ENCODE peak calls at places on chromosomes 1 and 21, in five cellular contexts. I is IMR-90, S is A673, R is heart right ventricle, L is uterus. G is an unnamed sample.

GRCh38 chr1:93200086-93200620 is 19.6 kb downstream of the CCDC18 start:
- DNase-seq in R (no peak), L (no peak), I (peak), S (no peak), G (no peak)

GRCh38 chr1:28091043-28091781 is 2.8 kb upstream of the EYA3 start:
- DNase-seq in I (peak), L (peak), R (peak), S (peak), G (peak)

GRCh38 chr1:87121732-87122163 is 206.9 kb upstream of the LMO4 start:
- DNase-seq in I (peak), R (no peak), S (no peak), L (no peak), G (no peak)

GRCh38 chr1:151825811-151826660 is 5.6 kb downstream of the RORC start:
- DNase-seq in I (no peak), L (no peak), R (no peak), S (no peak), G (no peak)

GRCh38 chr1:61638296-61638695 is 86.6 kb downstream of the TM2D1 start:
- DNase-seq in R (no peak), S (peak), I (no peak), L (no peak), G (peak)

GRCh38 chr1:20787775-20788488 is 825 bp upstream of the HP1BP3 start:
- DNase-seq in L (no peak), R (no peak), I (peak), S (peak), G (no peak)

GRCh38 chr1:1596493-1597274 is 3.3 kb downstream of the FNDC10 start:
- DNase-seq in S (no peak), L (no peak), I (no peak), R (no peak), G (no peak)

GRCh38 chr1:14887044-14887443 is 266.5 kb upstream of the TMEM51 start:
- DNase-seq in R (no peak), I (no peak), S (peak), L (no peak), G (no peak)

GRCh38 chr1:86515597-86515996 is 31.3 kb upstream of the CLCA4 start:
- DNase-seq in R (no peak), I (no peak), S (peak), L (no peak), G (no peak)

GRCh38 chr21:39040494-39041110 is 142.6 kb downstream of the PSMG1 start:
- DNase-seq in S (no peak), L (no peak), I (no peak), R (no peak), G (no peak)

GRCh38 chr1:43386676-43387075 is 2.9 kb downstream of the MED8 start:
- DNase-seq in I (no peak), S (no peak), L (no peak), R (no peak), G (no peak)

GRCh38 chr1:165449121-165449520 is 4.2 kb upstream of the RXRG start:
- DNase-seq in S (no peak), I (no peak), R (no peak), L (no peak), G (no peak)

GRCh38 chr1:48033495-48034050 is 36.4 kb upstream of the TRABD2B start:
- DNase-seq in R (no peak), I (no peak), L (no peak), S (no peak), G (no peak)

DNA sequence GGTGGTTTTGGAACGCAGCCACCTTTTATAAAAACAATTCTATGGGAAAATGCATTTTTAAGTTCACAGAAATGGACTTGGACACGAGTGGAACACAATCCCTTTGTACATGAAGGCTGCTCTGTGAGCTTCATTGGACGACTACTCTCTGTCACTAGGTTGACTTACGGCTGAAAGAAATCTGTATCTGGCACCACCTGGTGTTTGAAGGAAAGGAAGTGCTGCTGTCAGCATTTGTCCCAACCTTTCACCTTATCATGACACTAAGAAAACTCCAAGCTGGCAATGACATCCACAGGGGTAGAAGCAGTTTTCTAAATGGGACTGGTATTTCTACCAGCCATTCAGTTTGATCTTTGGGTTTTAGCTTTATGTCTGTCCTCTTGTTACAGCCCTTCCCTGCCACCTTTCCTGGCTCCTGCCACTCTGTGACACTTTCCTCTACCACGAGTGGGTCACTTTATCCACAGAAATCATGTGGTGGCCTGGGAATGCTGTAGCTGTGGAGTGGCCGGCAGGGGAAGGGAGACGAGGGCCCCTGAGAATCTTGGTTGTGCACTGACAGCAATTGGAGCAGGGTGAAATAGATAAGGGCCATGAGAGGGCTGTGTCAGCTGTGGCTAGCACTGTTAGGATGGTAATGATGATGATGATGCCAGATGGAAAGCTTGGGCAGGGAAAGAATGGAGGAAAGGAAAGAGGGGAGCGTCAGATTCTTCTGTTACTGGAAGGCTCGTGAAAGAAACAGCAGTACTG is 85.2 kb downstream of the TBX19 start:
- DNase-seq in I (no peak), S (no peak), R (no peak), L (no peak), G (no peak)
- TF ChIP-seq CTCF in I (no peak), S (peak), R (peak), L (no peak), G (no peak)

GRCh38 chr1:53558916-53559315 is 99.7 kb downstream of the DMRTB1 start:
- DNase-seq in S (no peak), R (no peak), I (no peak), L (no peak), G (no peak)

GRCh38 chr1:53557369-53557768 is 98.2 kb downstream of the DMRTB1 start:
- DNase-seq in L (peak), I (no peak), S (no peak), R (no peak), G (no peak)

GRCh38 chr1:53554592-53555305 is 95.5 kb downstream of the DMRTB1 start:
- DNase-seq in R (no peak), S (no peak), I (no peak), L (peak), G (no peak)

GRCh38 chr1:53557830-53558784 is 98.9 kb downstream of the DMRTB1 start:
- DNase-seq in I (no peak), L (peak), S (no peak), R (no peak), G (no peak)

DNA sequence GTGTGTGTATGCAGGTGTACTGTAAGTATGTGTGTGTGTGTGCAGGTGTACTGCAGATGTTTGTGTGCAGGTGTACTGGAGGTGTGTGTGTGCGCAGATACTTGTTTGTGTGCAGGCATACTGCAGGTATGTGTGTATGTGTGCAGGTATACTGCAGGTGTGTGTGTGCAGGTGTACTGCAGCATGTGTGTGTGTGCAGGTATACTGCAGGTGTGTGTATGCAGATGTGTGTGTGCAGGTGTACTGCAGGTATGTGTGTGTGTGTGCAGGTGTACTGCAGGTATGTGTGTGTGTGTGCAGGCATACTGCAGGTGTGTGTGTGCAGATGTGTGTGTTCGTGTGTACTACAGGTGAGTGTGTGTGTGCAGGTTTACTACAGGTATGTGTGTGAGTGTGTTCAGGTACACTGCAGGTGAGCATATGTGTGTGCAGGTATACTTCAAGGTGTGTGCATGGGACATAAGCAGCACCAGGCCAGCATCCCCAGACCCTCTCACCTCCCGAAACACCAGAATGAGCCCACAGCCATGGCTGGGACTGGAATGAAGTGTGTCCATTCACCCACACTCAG is 97.5 kb downstream of the DMRTB1 start:
- DNase-seq in R (no peak), I (no peak), L (peak), S (peak), G (no peak)
- H3K4me3 ChIP-seq in R (no peak), I (no peak), L (no peak), S (no peak), G (no peak)

DNA sequence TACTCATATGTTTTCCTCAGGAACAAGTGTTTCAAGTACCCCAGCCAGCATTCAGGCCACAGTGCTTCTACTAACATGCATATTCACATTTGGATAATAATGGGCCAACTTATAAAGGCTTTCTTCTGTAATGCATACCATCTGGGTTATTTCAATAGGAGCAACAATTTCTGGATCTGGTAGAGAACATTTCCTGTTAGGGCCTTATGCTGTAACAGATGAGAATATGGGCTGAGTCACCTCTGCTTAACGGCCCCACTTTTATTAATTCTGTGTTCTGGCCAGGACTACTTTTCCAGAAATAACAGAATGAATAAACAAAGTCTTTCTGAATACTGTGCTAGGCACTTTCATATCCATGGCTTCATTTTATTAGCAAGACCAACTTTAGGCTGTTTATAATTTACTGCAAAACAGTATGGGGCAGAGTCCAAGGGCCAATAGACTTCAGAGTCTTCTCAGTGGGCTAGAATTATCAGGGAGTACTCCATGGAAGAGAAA is 7.9 kb upstream of the SSX2IP start:
- DNase-seq in I (peak), L (no peak), R (no peak), S (peak), G (peak)
- TF ChIP-seq CTCF in I (no peak), L (no peak), R (no peak), S (no peak), G (no peak)

GRCh38 chr1:17434591-17434990 is 4.9 kb downstream of the RCC2 start:
- DNase-seq in L (no peak), R (no peak), I (no peak), S (no peak), G (no peak)

GRCh38 chr1:17438977-17439249 is 564 bp downstream of the RCC2 start:
- DNase-seq in I (no peak), S (no peak), R (no peak), L (no peak), G (no peak)

GRCh38 chr1:17438176-17438976 is 1.1 kb downstream of the RCC2 start:
- DNase-seq in R (peak), I (peak), S (peak), L (peak), G (no peak)

GRCh38 chr1:17437260-17438175 is 2.0 kb downstream of the RCC2 start:
- DNase-seq in R (peak), I (peak), L (peak), S (peak), G (no peak)

DNA sequence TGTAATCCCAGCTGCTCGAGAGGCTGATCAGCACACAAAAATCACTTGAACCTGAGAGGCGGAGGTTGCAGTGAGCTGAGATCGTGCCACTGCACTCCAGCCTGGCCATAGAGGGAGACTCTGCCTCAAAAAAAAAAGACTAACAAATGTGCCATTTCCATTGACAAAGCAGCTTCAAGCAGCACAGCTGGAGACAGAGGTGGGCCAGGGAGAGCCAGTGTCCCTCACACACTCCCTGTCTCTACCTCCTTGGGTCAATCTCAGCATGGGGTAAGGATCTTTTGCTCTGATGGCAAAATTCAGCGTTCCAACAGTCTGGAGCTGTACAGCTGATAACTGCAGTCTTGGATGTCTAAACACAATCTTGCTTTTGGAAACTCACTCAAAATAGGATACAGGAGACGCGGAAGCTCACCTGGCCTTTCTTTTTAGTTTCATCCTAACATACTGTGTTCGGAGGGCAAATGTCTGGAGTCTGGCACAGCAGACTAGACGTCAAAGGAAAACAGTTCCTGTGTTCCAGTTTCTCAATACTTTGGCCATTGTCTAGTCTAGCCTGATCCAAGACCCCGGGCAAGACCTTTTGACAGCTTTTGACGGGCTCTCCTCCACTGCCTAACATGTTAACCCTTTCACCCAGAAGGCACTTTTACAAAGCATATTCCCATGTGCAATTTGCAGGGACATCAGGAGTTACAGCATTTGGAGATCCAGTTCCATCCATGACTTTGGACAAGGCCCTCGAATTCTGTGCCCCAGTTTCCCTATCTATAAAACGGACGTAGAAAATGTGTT is 2.9 kb downstream of the RCC2 start:
- DNase-seq in R (no peak), S (no peak), I (no peak), L (no peak), G (no peak)
- H3K4me3 ChIP-seq in R (peak), S (peak), I (peak), L (peak), G (peak)

GRCh38 chr1:153697191-153697872 is 18.8 kb downstream of the NPR1 start:
- DNase-seq in L (peak), I (no peak), S (no peak), R (peak), G (no peak)
- TF ChIP-seq CTCF in L (no peak), I (no peak), S (no peak), R (no peak), G (no peak)

G was measured in HFF-Myc.